ENCODE peak calls at places on chromosomes 13 and 19, in five cellular contexts. S is H9, K is Karpas-422, Z is hepatocyte, T is IMR-90. I is an unnamed sample.

GRCh38 chr13:113656015-113656588 is 1.9 kb downstream of the ATP4B start:
- DNase-seq in S (no peak), K (no peak), Z (no peak), T (no peak), I (no peak)

GRCh38 chr19:46297700-46298476 is 1.0 kb downstream of the HIF3A start:
- DNase-seq in S (no peak), K (no peak), Z (peak; percentile 78), T (no peak), I (no peak)

GRCh38 chr19:33872445-33873320 is 76.0 kb downstream of the KCTD15 start:
- DNase-seq in S (no peak), K (no peak), Z (no peak), T (no peak), I (no peak)

GRCh38 chr13:111415765-111416164 is 95.3 kb downstream of the TEX29 start:
- DNase-seq in S (no peak), K (no peak), Z (no peak), T (no peak), I (no peak)

GRCh38 chr19:16594131-16594586 is 21.9 kb upstream of the SLC35E1 start:
- DNase-seq in S (no peak), K (no peak), Z (no peak), T (no peak), I (peak; percentile 23)

GRCh38 chr13:44230736-44231135 is 142.9 kb upstream of the SERP2 start:
- DNase-seq in S (no peak), K (no peak), Z (no peak), T (no peak), I (no peak)

GRCh38 chr19:17605761-17606745 is 50.6 kb downstream of the COLGALT1 start:
- DNase-seq in S (peak; percentile 96), K (peak; percentile 94), Z (peak; percentile 79), T (peak; percentile 56), I (peak; percentile 10)

GRCh38 chr19:47124937-47125668 is 5.5 kb upstream of the SAE1 start:
- DNase-seq in S (peak; percentile 69), K (peak; percentile 82), Z (peak; percentile 86), T (peak; percentile 78), I (peak; percentile 42)

GRCh38 chr13:73945871-73946270 is 188.3 kb downstream of the KLF12 start:
- DNase-seq in S (no peak), K (no peak), Z (no peak), T (no peak), I (no peak)

GRCh38 chr13:33763021-33763420 is 54.9 kb upstream of the RFC3 start:
- DNase-seq in S (no peak), K (no peak), Z (no peak), T (no peak), I (no peak)

GRCh38 chr13:46184277-46184699 is 2.3 kb upstream of the LCP1 start:
- DNase-seq in S (peak; percentile 66), K (peak; percentile 92), Z (peak; percentile 27), T (no peak), I (peak; percentile 81)

GRCh38 chr13:70043685-70044084 is 63.9 kb upstream of the ATXN8OS start:
- DNase-seq in S (no peak), K (no peak), Z (no peak), T (no peak), I (no peak)

GRCh38 chr13:26873174-26873698 is 112.7 kb upstream of the GPR12 start:
- DNase-seq in S (peak; percentile 44), K (no peak), Z (no peak), T (no peak), I (no peak)

GRCh38 chr13:71117920-71118319 is 749.1 kb downstream of the DACH1 start:
- DNase-seq in S (no peak), K (no peak), Z (no peak), T (no peak), I (no peak)

GRCh38 chr13:71124230-71124629 is 742.8 kb downstream of the DACH1 start:
- DNase-seq in S (no peak), K (no peak), Z (no peak), T (no peak), I (no peak)

GRCh38 chr13:71115301-71115700 is 751.7 kb downstream of the DACH1 start:
- DNase-seq in S (no peak), K (no peak), Z (no peak), T (no peak), I (no peak)

DNA sequence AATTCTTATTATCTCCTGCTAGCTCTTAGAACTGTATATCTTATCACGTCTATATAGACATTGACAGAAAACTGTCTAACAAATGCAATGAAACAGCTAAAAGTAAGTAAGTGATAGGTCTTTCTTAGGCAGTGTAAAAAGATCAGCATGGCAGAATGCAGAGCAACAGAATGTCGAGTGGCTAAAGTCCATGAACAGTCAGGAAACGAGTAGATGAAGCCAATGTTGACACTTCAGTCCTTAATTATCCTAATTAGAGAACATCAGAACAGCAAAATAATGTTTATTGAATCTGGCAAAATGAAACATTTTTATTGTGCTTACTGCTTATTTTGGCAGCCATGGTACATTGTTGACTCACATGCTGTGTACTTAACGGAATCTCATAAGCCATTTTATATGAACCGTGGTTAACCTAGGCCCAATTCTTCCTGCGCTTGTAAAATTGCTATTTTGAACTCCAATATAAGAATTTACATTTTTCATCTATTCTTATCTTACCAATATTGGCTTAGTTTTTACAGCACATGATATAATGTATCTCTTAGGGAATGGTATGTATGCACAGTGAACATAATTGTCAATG is 748.1 kb downstream of the DACH1 start:
- DNase-seq in S (no peak), K (no peak), Z (no peak), T (no peak), I (no peak)
- H2AFZ ChIP-seq in S (no peak overlapping the region), K (no peak overlapping the region), Z (no peak overlapping the region), T (no peak overlapping the region), I (no peak overlapping the region)

GRCh38 chr19:18610556-18611326 is 1.9 kb upstream of the TMEM59L start:
- DNase-seq in S (peak; percentile 68), K (no peak), Z (no peak), T (no peak), I (no peak)

GRCh38 chr19:18612051-18612771 is 459 bp upstream of the TMEM59L start:
- DNase-seq in S (no peak), K (no peak), Z (no peak), T (no peak), I (no peak)

GRCh38 chr19:18611327-18612050 is 1.2 kb upstream of the TMEM59L start:
- DNase-seq in S (peak; percentile 77), K (no peak), Z (no peak), T (no peak), I (no peak)

GRCh38 chr19:18613589-18614234 is 1.0 kb downstream of the TMEM59L start:
- DNase-seq in S (no peak), K (no peak), Z (no peak), T (no peak), I (no peak)

DNA sequence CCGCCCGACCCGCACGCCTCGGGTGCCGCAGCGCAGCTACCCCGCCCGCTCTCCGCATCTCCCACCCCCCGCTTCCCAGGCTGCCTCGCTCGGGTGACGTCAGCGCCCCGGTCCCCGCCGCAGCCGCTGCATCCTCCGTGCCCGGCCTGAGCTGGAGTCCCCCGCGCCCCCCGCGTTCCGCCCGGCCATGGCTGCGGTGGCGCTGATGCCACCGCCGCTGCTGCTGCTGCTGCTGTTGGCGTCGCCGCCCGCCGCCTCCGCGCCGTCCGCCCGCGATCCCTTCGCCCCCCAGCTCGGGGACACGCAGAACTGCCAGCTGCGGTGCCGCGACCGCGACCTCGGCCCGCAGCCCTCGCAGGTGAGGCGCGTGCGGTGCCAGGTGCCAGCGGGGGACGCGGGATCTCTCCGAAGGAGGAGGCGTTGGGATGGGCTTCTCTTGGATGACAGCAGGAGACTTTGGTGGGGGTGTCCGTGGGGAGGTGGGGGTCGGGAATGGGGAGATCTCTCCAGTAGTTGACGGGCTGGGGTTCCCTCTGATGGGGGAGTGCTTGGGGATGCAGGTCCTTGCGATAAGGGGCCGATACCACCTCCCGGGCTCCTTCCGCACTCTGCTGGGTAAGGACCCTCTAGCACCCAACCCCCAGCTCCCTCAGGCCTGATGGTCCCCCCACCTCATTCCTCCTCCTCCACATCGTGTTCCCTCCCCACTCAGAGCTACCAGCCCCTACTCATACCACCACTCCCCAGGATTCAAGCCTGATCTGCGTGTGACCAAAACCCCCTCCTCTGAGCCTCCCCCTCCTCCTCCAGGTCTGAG is at the start of gene TMEM59L:
- DNase-seq in S (no peak), K (no peak), Z (no peak), T (no peak), I (peak; percentile 50)
- H2AFZ ChIP-seq in S (no peak within 1 kb of the TSS), K (no peak within 1 kb of the TSS), Z (peak within 1 kb of the TSS; percentile 60), T (peak within 1 kb of the TSS; percentile 93), I (peak within 1 kb of the TSS; percentile 66)

GRCh38 chr13:109206616-109207015 is 577.2 kb downstream of the MYO16 start:
- DNase-seq in S (no peak), K (no peak), Z (no peak), T (no peak), I (peak; percentile 66)
- H2AFZ ChIP-seq in S (no peak overlapping the region), K (no peak overlapping the region), Z (no peak overlapping the region), T (peak overlapping the region; percentile 21), I (no peak overlapping the region)

DNA sequence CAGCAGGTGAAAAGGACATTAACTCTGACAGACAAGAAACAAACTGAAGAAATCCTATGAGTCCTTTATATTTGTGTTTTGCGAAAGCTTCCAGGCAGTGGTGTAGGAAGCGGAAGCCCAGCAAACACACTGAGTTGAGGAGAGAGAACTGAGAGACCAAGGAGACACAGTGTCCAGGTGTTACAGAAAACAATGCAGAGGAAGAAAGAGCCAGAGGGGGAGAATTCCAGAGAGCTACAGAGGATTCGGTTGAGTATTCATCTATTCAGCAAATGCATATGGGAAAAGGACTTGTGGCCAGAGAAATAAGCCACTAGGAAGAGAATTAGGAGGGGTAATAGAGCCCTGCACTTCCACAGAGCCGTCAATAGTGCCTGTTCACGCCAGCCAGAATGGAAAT is 183.5 kb downstream of the LIG4 start:
- DNase-seq in S (no peak), K (no peak), Z (no peak), T (no peak), I (no peak)
- H2AFZ ChIP-seq in S (no peak overlapping the region), K (no peak overlapping the region), Z (no peak overlapping the region), T (no peak overlapping the region), I (no peak overlapping the region)

I was measured in DND-41.